ENCODE peak calls at places on chromosomes 12 and 14, in seven cellular contexts. P, M, L, U, H, W and I are unnamed samples.

GRCh38 chr12:65614259-65614658 is 210.0 kb upstream of the HMGA2 start:
- DNase-seq in U (no peak), W (no peak), H (no peak), M (no peak), P (no peak), L (no peak), I (no peak)

GRCh38 chr14:71931492-71932228 is 569 bp upstream of the RGS6 start:
- DNase-seq in W (peak; percentile 10), P (no peak), U (no peak), M (peak; percentile 18), L (peak; percentile 27), H (peak; percentile 50), I (no peak)

GRCh38 chr14:52356025-52356424 is 41.9 kb downstream of the PTGER2 start:
- DNase-seq in P (no peak), W (no peak), U (no peak), M (no peak), L (no peak), H (no peak), I (no peak)

GRCh38 chr14:91114079-91115065 is 499 bp downstream of the DGLUCY start:
- DNase-seq in L (peak; percentile 81), W (peak; percentile 77), U (peak; percentile 85), M (peak; percentile 57), P (peak; percentile 39), H (peak; percentile 58), I (peak; percentile 83)

GRCh38 chr12:45685680-45686079 is 43.8 kb upstream of the ARID2 start:
- DNase-seq in P (no peak), H (no peak), W (no peak), L (no peak), U (no peak), M (no peak), I (no peak)

GRCh38 chr12:131832393-131833231 is 4.4 kb downstream of the MMP17 start:
- DNase-seq in W (no peak), U (no peak), M (no peak), L (no peak), H (peak; percentile 51), P (no peak), I (no peak)

GRCh38 chr12:75844985-75845384 is 186.6 kb downstream of the PHLDA1 start:
- DNase-seq in P (no peak), M (no peak), W (no peak), U (no peak), L (no peak), H (no peak), I (no peak)

GRCh38 chr12:111409403-111410228 is 3.9 kb downstream of the SH2B3 start:
- DNase-seq in W (peak; percentile 23), L (no peak), P (no peak), H (peak; percentile 67), U (peak; percentile 89), M (no peak), I (peak; percentile 54)

GRCh38 chr12:67989184-67989965 is at the start of gene IFNG-AS1:
- DNase-seq in W (no peak), H (no peak), U (peak; percentile 6), L (no peak), P (no peak), M (no peak), I (peak; percentile 30)

GRCh38 chr14:54572316-54572715 is 5.4 kb downstream of the SAMD4A start:
- DNase-seq in P (no peak), L (no peak), U (peak; percentile 72), W (no peak), M (peak; percentile 53), H (no peak), I (no peak)

GRCh38 chr12:110741795-110742717 is 635 bp downstream of the PPP1CC start:
- DNase-seq in H (peak; percentile 56), L (no peak), P (no peak), M (peak; percentile 45), U (peak; percentile 67), W (no peak), I (peak; percentile 13)

GRCh38 chr14:80805136-80805535 is 136.4 kb downstream of the CEP128 start:
- DNase-seq in M (no peak), P (no peak), H (no peak), U (no peak), L (no peak), W (no peak), I (no peak)

GRCh38 chr12:95763809-95764253 is 26.7 kb downstream of the NTN4 start:
- DNase-seq in P (no peak), H (no peak), U (no peak), L (no peak), M (no peak), W (no peak), I (no peak)

GRCh38 chr14:62954165-62954564 is 91.1 kb downstream of the KCNH5 start:
- DNase-seq in W (no peak), H (no peak), L (no peak), P (no peak), M (no peak), U (no peak), I (no peak)

GRCh38 chr12:28240853-28241252 is 50.6 kb downstream of the CCDC91 start:
- DNase-seq in M (no peak), P (no peak), W (no peak), L (no peak), U (no peak), H (no peak), I (no peak)

GRCh38 chr14:100328495-100329163 is 5.5 kb downstream of the SLC25A47 start:
- DNase-seq in H (no peak), L (no peak), U (no peak), W (no peak), M (no peak), P (no peak), I (no peak)

GRCh38 chr14:69580009-69580577 is 5.4 kb upstream of the CCDC177 start:
- DNase-seq in W (peak; percentile 39), L (no peak), M (peak; percentile 63), U (peak; percentile 68), P (no peak), H (no peak), I (no peak)

GRCh38 chr12:26187429-26187828 is 7.9 kb upstream of the SSPN start:
- DNase-seq in M (no peak), U (peak; percentile 5), P (no peak), H (no peak), W (no peak), L (no peak), I (no peak)

GRCh38 chr12:49990269-49990668 is 17.5 kb downstream of the AQP6 start:
- DNase-seq in M (no peak), L (no peak), W (no peak), P (no peak), H (no peak), U (no peak), I (no peak)

GRCh38 chr14:74838141-74838540 is 37.8 kb downstream of the PROX2 start:
- DNase-seq in P (no peak), W (no peak), L (no peak), M (no peak), H (no peak), U (no peak), I (no peak)

GRCh38 chr14:102362084-102362483 is 606 bp downstream of the CINP start:
- DNase-seq in P (peak; percentile 30), U (no peak), H (no peak), M (no peak), L (peak; percentile 64), W (no peak), I (no peak)

GRCh38 chr14:75125617-75126016 is 1.2 kb downstream of the NEK9 start:
- DNase-seq in L (no peak), W (no peak), U (no peak), P (no peak), H (no peak), M (no peak), I (no peak)